ENCODE peak calls at places on chromosomes 4 and X, in four cellular contexts. N is dorsolateral prefrontal cortex; Y is effector CD8-positive, alpha-beta T cell; G is BJ. O is an unnamed sample.

GRCh38 chr4:931194-931959 is 739 bp downstream of the GAK start:
- DNase-seq in N (no peak), Y (no peak), G (no peak), O (no peak)

GRCh38 chrX:29652484-29652883 is 562.9 kb upstream of the MAGEB2 start:
- DNase-seq in N (no peak), Y (no peak), G (peak), O (no peak)

GRCh38 chrX:108426262-108426661 is 12.0 kb downstream of the COL4A6 start:
- DNase-seq in N (no peak), Y (no peak), G (no peak), O (no peak)

GRCh38 chr4:4856071-4857000 is 3.1 kb upstream of the MSX1 start:
- DNase-seq in N (no peak), Y (no peak), G (no peak), O (no peak)

GRCh38 chrX:48695524-48695875 is 1.0 kb upstream of the SUV39H1 start:
- DNase-seq in N (no peak), Y (no peak), G (no peak), O (no peak)

GRCh38 chr4:3302786-3303444 is 10.1 kb downstream of the RGS12 start:
- DNase-seq in N (no peak), Y (no peak), G (no peak), O (no peak)

GRCh38 chr4:8537041-8537461 is 43.1 kb upstream of the GPR78 start:
- DNase-seq in N (no peak), Y (no peak), G (no peak), O (no peak)

GRCh38 chr4:125440814-125441213 is 126.1 kb downstream of the FAT4 start:
- DNase-seq in N (no peak), Y (no peak), G (no peak), O (peak)

GRCh38 chrX:149151805-149152757 is 353.0 kb downstream of the IDS start:
- DNase-seq in N (no peak), Y (no peak), G (peak), O (no peak)

GRCh38 chrX:108396188-108396885 is 41.9 kb downstream of the COL4A6 start:
- DNase-seq in N (no peak), Y (no peak), G (no peak), O (no peak)

GRCh38 chr4:15240764-15241163 is 187.1 kb upstream of the C1QTNF7 start:
- DNase-seq in N (no peak), Y (no peak), G (no peak), O (no peak)

GRCh38 chrX:102712216-102712966 is at the start of gene GPRASP2:
- DNase-seq in N (peak), Y (peak), G (no peak), O (no peak)

GRCh38 chr4:186040316-186040715 is 28.6 kb upstream of the TLR3 start:
- DNase-seq in N (no peak), Y (no peak), G (no peak), O (no peak)

GRCh38 chrX:71178908-71179307 is 34.3 kb downstream of the NLGN3 start:
- DNase-seq in N (peak), Y (peak), G (no peak), O (no peak)

GRCh38 chr4:10092481-10093272 is 23.9 kb downstream of the WDR1 start:
- DNase-seq in N (no peak), Y (no peak), G (no peak), O (no peak)

GRCh38 chrX:149830192-149830873 is 48.6 kb downstream of the MAGEA9 start:
- DNase-seq in N (no peak), Y (no peak), G (no peak), O (no peak)

GRCh38 chr4:1209821-1210220 is 37.4 kb upstream of the SPON2 start:
- DNase-seq in N (peak), Y (no peak), G (peak), O (no peak)

GRCh38 chr4:120694973-120695372 is 227.6 kb downstream of the PRDM5 start:
- DNase-seq in N (no peak), Y (no peak), G (no peak), O (peak)

GRCh38 chr4:54657556-54658313 is at the start of gene KIT:
- DNase-seq in N (no peak), Y (no peak), G (no peak), O (no peak)

GRCh38 chrX:132532955-132533354 is 44.1 kb upstream of the MBNL3 start:
- DNase-seq in N (no peak), Y (no peak), G (no peak), O (no peak)